ENCODE peak calls at places on chromosomes 12 and 14, in eight cellular contexts. One of them, this sample, is unnamed.

GRCh38 chr14:54737132-54737711 is 165.4 kb downstream of the GCH1 start:
- DNase-seq in cardiac muscle cell: no peak
- DNase-seq in ascending aorta: no peak
- DNase-seq in PC-3: peak
- DNase-seq in NB4: no peak
- DNase-seq in nephron progenitor cell: no peak
- DNase-seq in HFF-Myc: peak
- DNase-seq in AG10803: peak
- DNase-seq in this sample: no peak

GRCh38 chr12:70732287-70732686 is 95.1 kb upstream of the PTPRB start:
- DNase-seq in cardiac muscle cell: no peak
- DNase-seq in ascending aorta: no peak
- DNase-seq in PC-3: no peak
- DNase-seq in NB4: no peak
- DNase-seq in nephron progenitor cell: no peak
- DNase-seq in HFF-Myc: no peak
- DNase-seq in AG10803: no peak
- DNase-seq in this sample: no peak

GRCh38 chr14:76708028-76708427 is 53.2 kb upstream of the VASH1 start:
- DNase-seq in cardiac muscle cell: no peak
- DNase-seq in ascending aorta: no peak
- DNase-seq in PC-3: no peak
- DNase-seq in NB4: no peak
- DNase-seq in nephron progenitor cell: no peak
- DNase-seq in HFF-Myc: no peak
- DNase-seq in AG10803: no peak
- DNase-seq in this sample: no peak

GRCh38 chr12:67826148-67826547 is 163.1 kb upstream of the IFNG-AS1 start:
- DNase-seq in cardiac muscle cell: no peak
- DNase-seq in ascending aorta: no peak
- DNase-seq in PC-3: no peak
- DNase-seq in NB4: no peak
- DNase-seq in nephron progenitor cell: no peak
- DNase-seq in HFF-Myc: no peak
- DNase-seq in AG10803: peak
- DNase-seq in this sample: no peak

GRCh38 chr14:76195003-76195402 is 43.3 kb downstream of the GPATCH2L start:
- DNase-seq in cardiac muscle cell: no peak
- DNase-seq in ascending aorta: no peak
- DNase-seq in PC-3: no peak
- DNase-seq in NB4: no peak
- DNase-seq in nephron progenitor cell: no peak
- DNase-seq in HFF-Myc: no peak
- DNase-seq in AG10803: no peak
- DNase-seq in this sample: no peak

GRCh38 chr12:128463881-128464280 is 196.9 kb downstream of the TMEM132C start:
- DNase-seq in cardiac muscle cell: no peak
- DNase-seq in ascending aorta: no peak
- DNase-seq in PC-3: no peak
- DNase-seq in NB4: no peak
- DNase-seq in nephron progenitor cell: no peak
- DNase-seq in HFF-Myc: no peak
- DNase-seq in AG10803: no peak
- DNase-seq in this sample: no peak

GRCh38 chr14:54585214-54585613 is 18.3 kb downstream of the SAMD4A start:
- DNase-seq in cardiac muscle cell: no peak
- DNase-seq in ascending aorta: no peak
- DNase-seq in PC-3: no peak
- DNase-seq in NB4: no peak
- DNase-seq in nephron progenitor cell: no peak
- DNase-seq in HFF-Myc: no peak
- DNase-seq in AG10803: no peak
- DNase-seq in this sample: no peak

GRCh38 chr12:124767075-124767821 is 96.4 kb downstream of the SCARB1 start:
- DNase-seq in cardiac muscle cell: peak
- DNase-seq in ascending aorta: no peak
- DNase-seq in PC-3: peak
- DNase-seq in NB4: peak
- DNase-seq in nephron progenitor cell: peak
- DNase-seq in HFF-Myc: peak
- DNase-seq in AG10803: peak
- DNase-seq in this sample: peak

GRCh38 chr14:69335421-69335820 is 62.7 kb downstream of the ERH start:
- DNase-seq in cardiac muscle cell: no peak
- DNase-seq in ascending aorta: no peak
- DNase-seq in PC-3: peak
- DNase-seq in NB4: no peak
- DNase-seq in nephron progenitor cell: no peak
- DNase-seq in HFF-Myc: no peak
- DNase-seq in AG10803: no peak
- DNase-seq in this sample: no peak

GRCh38 chr14:72643317-72643801 is 250.5 kb downstream of the DPF3 start:
- DNase-seq in cardiac muscle cell: no peak
- DNase-seq in ascending aorta: no peak
- DNase-seq in PC-3: peak
- DNase-seq in NB4: no peak
- DNase-seq in nephron progenitor cell: no peak
- DNase-seq in HFF-Myc: peak
- DNase-seq in AG10803: peak
- DNase-seq in this sample: peak

GRCh38 chr14:75711796-75712211 is 50.8 kb downstream of the TTLL5 start:
- DNase-seq in cardiac muscle cell: peak
- DNase-seq in ascending aorta: peak
- DNase-seq in PC-3: peak
- DNase-seq in NB4: no peak
- DNase-seq in nephron progenitor cell: no peak
- DNase-seq in HFF-Myc: no peak
- DNase-seq in AG10803: peak
- DNase-seq in this sample: no peak

GRCh38 chr12:54191550-54192022 is 2.8 kb upstream of the SMUG1 start:
- DNase-seq in cardiac muscle cell: peak
- DNase-seq in ascending aorta: no peak
- DNase-seq in PC-3: peak
- DNase-seq in NB4: peak
- DNase-seq in nephron progenitor cell: peak
- DNase-seq in HFF-Myc: peak
- DNase-seq in AG10803: peak
- DNase-seq in this sample: peak

GRCh38 chr12:49903700-49904423 is at the start of gene FAIM2:
- DNase-seq in cardiac muscle cell: no peak
- DNase-seq in ascending aorta: no peak
- DNase-seq in PC-3: no peak
- DNase-seq in NB4: no peak
- DNase-seq in nephron progenitor cell: peak
- DNase-seq in HFF-Myc: no peak
- DNase-seq in AG10803: peak
- DNase-seq in this sample: peak

GRCh38 chr14:34064349-34064748 is 113.5 kb upstream of the EGLN3 start:
- DNase-seq in cardiac muscle cell: no peak
- DNase-seq in ascending aorta: no peak
- DNase-seq in PC-3: no peak
- DNase-seq in NB4: no peak
- DNase-seq in nephron progenitor cell: no peak
- DNase-seq in HFF-Myc: no peak
- DNase-seq in AG10803: peak
- DNase-seq in this sample: no peak

GRCh38 chr12:45745861-45746277 is 16.4 kb downstream of the ARID2 start:
- DNase-seq in cardiac muscle cell: no peak
- DNase-seq in ascending aorta: no peak
- DNase-seq in PC-3: peak
- DNase-seq in NB4: peak
- DNase-seq in nephron progenitor cell: no peak
- DNase-seq in HFF-Myc: no peak
- DNase-seq in AG10803: peak
- DNase-seq in this sample: no peak

GRCh38 chr12:60162988-60163720 is 567.3 kb downstream of the SLC16A7 start:
- DNase-seq in cardiac muscle cell: peak
- DNase-seq in ascending aorta: no peak
- DNase-seq in PC-3: no peak
- DNase-seq in NB4: no peak
- DNase-seq in nephron progenitor cell: peak
- DNase-seq in HFF-Myc: no peak
- DNase-seq in AG10803: no peak
- DNase-seq in this sample: peak

GRCh38 chr14:97517566-97518234 is 720.5 kb downstream of the VRK1 start:
- DNase-seq in cardiac muscle cell: peak
- DNase-seq in ascending aorta: no peak
- DNase-seq in PC-3: no peak
- DNase-seq in NB4: no peak
- DNase-seq in nephron progenitor cell: no peak
- DNase-seq in HFF-Myc: no peak
- DNase-seq in AG10803: no peak
- DNase-seq in this sample: no peak

GRCh38 chr12:95605087-95605486 is 53.8 kb upstream of the USP44 start:
- DNase-seq in cardiac muscle cell: no peak
- DNase-seq in ascending aorta: no peak
- DNase-seq in PC-3: peak
- DNase-seq in NB4: no peak
- DNase-seq in nephron progenitor cell: no peak
- DNase-seq in HFF-Myc: no peak
- DNase-seq in AG10803: peak
- DNase-seq in this sample: no peak

GRCh38 chr12:8911606-8912268 is 2.6 kb upstream of the PHC1 start:
- DNase-seq in cardiac muscle cell: no peak
- DNase-seq in ascending aorta: no peak
- DNase-seq in PC-3: peak
- DNase-seq in NB4: no peak
- DNase-seq in nephron progenitor cell: no peak
- DNase-seq in HFF-Myc: no peak
- DNase-seq in AG10803: no peak
- DNase-seq in this sample: no peak

GRCh38 chr14:92556255-92556741 is 42.7 kb downstream of the RIN3 start:
- DNase-seq in cardiac muscle cell: no peak
- DNase-seq in ascending aorta: no peak
- DNase-seq in PC-3: no peak
- DNase-seq in NB4: no peak
- DNase-seq in nephron progenitor cell: no peak
- DNase-seq in HFF-Myc: no peak
- DNase-seq in AG10803: no peak
- DNase-seq in this sample: no peak

GRCh38 chr12:60035835-60036234 is 440.0 kb downstream of the SLC16A7 start:
- DNase-seq in cardiac muscle cell: no peak
- DNase-seq in ascending aorta: no peak
- DNase-seq in PC-3: peak
- DNase-seq in NB4: no peak
- DNase-seq in nephron progenitor cell: no peak
- DNase-seq in HFF-Myc: peak
- DNase-seq in AG10803: peak
- DNase-seq in this sample: no peak

GRCh38 chr12:69906411-69907216 is 81.6 kb downstream of the MYRFL start:
- DNase-seq in cardiac muscle cell: no peak
- DNase-seq in ascending aorta: no peak
- DNase-seq in PC-3: no peak
- DNase-seq in NB4: no peak
- DNase-seq in nephron progenitor cell: no peak
- DNase-seq in HFF-Myc: no peak
- DNase-seq in AG10803: no peak
- DNase-seq in this sample: no peak

DNA sequence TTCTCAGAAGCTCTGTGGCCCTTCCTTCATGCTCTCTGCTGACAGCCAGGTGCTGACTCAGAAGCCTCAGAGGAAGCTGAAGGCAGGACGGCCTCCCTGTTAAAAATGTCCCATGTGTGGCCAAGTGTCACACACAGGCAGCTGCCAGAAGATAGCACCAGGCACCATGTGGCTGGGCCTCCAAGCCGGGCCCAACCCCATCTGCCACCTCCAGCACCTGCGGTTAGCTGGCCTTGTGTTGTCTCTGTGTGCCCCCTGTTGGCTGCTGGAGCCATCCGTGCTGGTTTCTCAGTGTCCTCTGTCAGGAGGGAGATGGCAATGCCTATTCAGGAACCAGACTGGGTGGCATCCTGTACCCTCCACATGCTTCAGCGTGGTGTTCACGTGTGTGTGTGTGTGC is 63.2 kb downstream of the TSPAN11 start:
- DNase-seq in cardiac muscle cell: peak
- DNase-seq in ascending aorta: no peak
- DNase-seq in PC-3: peak
- DNase-seq in NB4: peak
- DNase-seq in nephron progenitor cell: peak
- DNase-seq in HFF-Myc: no peak
- DNase-seq in AG10803: no peak
- DNase-seq in this sample: peak
- TF ChIP-seq CTCF in cardiac muscle cell: peak
- TF ChIP-seq CTCF in ascending aorta: no peak
- TF ChIP-seq CTCF in PC-3: peak
- TF ChIP-seq CTCF in NB4: peak
- TF ChIP-seq CTCF in nephron progenitor cell: peak
- TF ChIP-seq CTCF in HFF-Myc: peak
- TF ChIP-seq CTCF in AG10803: peak
- TF ChIP-seq CTCF in this sample: peak

GRCh38 chr14:21326972-21327371 is 47.1 kb downstream of the RPGRIP1 start:
- DNase-seq in cardiac muscle cell: no peak
- DNase-seq in ascending aorta: no peak
- DNase-seq in PC-3: no peak
- DNase-seq in NB4: peak
- DNase-seq in nephron progenitor cell: no peak
- DNase-seq in HFF-Myc: no peak
- DNase-seq in AG10803: no peak
- DNase-seq in this sample: no peak
- TF ChIP-seq CTCF in cardiac muscle cell: no peak
- TF ChIP-seq CTCF in ascending aorta: no peak
- TF ChIP-seq CTCF in PC-3: no peak
- TF ChIP-seq CTCF in NB4: no peak
- TF ChIP-seq CTCF in nephron progenitor cell: no peak
- TF ChIP-seq CTCF in HFF-Myc: no peak
- TF ChIP-seq CTCF in AG10803: no peak
- TF ChIP-seq CTCF in this sample: no peak

DNA sequence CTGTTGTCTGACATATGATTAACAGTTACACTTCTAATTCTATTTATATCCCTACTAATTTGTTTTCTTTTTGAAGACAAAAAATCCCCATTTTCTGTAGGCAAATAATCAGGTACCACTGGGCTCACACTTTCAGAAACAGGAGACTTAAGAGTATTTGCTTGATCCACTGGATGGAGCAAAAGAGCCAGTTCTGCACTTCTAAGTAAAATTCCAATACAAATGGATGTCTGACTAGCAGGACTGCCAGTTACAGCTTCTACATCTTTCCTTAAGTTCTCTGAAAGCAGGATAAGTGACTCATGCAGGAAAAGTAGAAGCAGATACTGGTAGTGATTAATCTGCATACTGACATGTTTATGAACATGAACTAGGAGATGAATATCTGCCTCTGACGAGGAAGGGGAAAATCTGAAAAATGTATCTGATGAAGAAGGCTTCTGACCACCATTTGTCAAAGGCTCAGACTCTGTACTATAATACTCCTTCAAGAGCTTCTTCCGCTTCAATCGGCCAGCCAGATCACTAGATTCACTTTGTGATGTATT is 73.8 kb upstream of the ANKS1B start:
- DNase-seq in cardiac muscle cell: peak
- DNase-seq in ascending aorta: no peak
- DNase-seq in PC-3: peak
- DNase-seq in NB4: peak
- DNase-seq in nephron progenitor cell: no peak
- DNase-seq in HFF-Myc: peak
- DNase-seq in AG10803: peak
- DNase-seq in this sample: no peak
- TF ChIP-seq CTCF in cardiac muscle cell: peak
- TF ChIP-seq CTCF in ascending aorta: no peak
- TF ChIP-seq CTCF in PC-3: peak
- TF ChIP-seq CTCF in NB4: no peak
- TF ChIP-seq CTCF in nephron progenitor cell: no peak
- TF ChIP-seq CTCF in HFF-Myc: peak
- TF ChIP-seq CTCF in AG10803: peak
- TF ChIP-seq CTCF in this sample: no peak

GRCh38 chr12:47397664-47398281 is 308.1 kb downstream of the RPAP3 start:
- DNase-seq in cardiac muscle cell: no peak
- DNase-seq in ascending aorta: no peak
- DNase-seq in PC-3: peak
- DNase-seq in NB4: peak
- DNase-seq in nephron progenitor cell: no peak
- DNase-seq in HFF-Myc: no peak
- DNase-seq in AG10803: peak
- DNase-seq in this sample: no peak
- TF ChIP-seq CTCF in cardiac muscle cell: peak
- TF ChIP-seq CTCF in ascending aorta: peak
- TF ChIP-seq CTCF in PC-3: peak
- TF ChIP-seq CTCF in NB4: peak
- TF ChIP-seq CTCF in nephron progenitor cell: no peak
- TF ChIP-seq CTCF in HFF-Myc: peak
- TF ChIP-seq CTCF in AG10803: peak
- TF ChIP-seq CTCF in this sample: no peak